ENCODE peak calls at places on chromosomes 11 and 22, in eight cellular contexts. G is HCT116, X is A549, E is H1, A is K562, C is right lobe of liver, K is ovary, L is heart left ventricle. F is an unnamed sample.

GRCh38 chr11:65452806-65453490 is 30.4 kb downstream of the NEAT1 start:
- DNase-seq in G (no peak), X (no peak), E (no peak), A (no peak), C (peak), K (no peak), L (no peak), F (peak)

GRCh38 chr11:104275992-104276391 is 112.0 kb upstream of the PDGFD start:
- DNase-seq in G (no peak), X (no peak), E (no peak), A (no peak), C (no peak), K (no peak), L (no peak), F (no peak)

GRCh38 chr11:94840209-94840608 is 72.1 kb downstream of the AMOTL1 start:
- DNase-seq in G (no peak), X (no peak), E (no peak), A (no peak), C (no peak), K (no peak), L (no peak), F (no peak)

GRCh38 chr11:9653871-9654270 is 10.0 kb upstream of the SWAP70 start:
- DNase-seq in G (no peak), X (no peak), E (no peak), A (no peak), C (no peak), K (no peak), L (no peak), F (no peak)

GRCh38 chr22:22431271-22432220 is 77.0 kb downstream of the ZNF280B start:
- DNase-seq in G (peak), X (peak), E (no peak), A (peak), C (peak), K (peak), L (peak), F (peak)

GRCh38 chr22:22187299-22187698 is 57.3 kb upstream of the VPREB1 start:
- DNase-seq in G (no peak), X (no peak), E (no peak), A (no peak), C (no peak), K (no peak), L (no peak), F (no peak)

GRCh38 chr11:116104480-116105174 is 600.4 kb upstream of the CADM1 start:
- DNase-seq in G (no peak), X (no peak), E (no peak), A (no peak), C (no peak), K (no peak), L (no peak), F (no peak)

GRCh38 chr11:123194308-123195181 is 503 bp downstream of the CLMP start:
- DNase-seq in G (no peak), X (peak), E (no peak), A (no peak), C (no peak), K (peak), L (no peak), F (no peak)

GRCh38 chr22:42932197-42932519 is 75.1 kb upstream of the ARFGAP3 start:
- DNase-seq in G (no peak), X (no peak), E (no peak), A (no peak), C (no peak), K (no peak), L (no peak), F (no peak)

GRCh38 chr11:100354736-100355135 is 332.4 kb upstream of the ARHGAP42 start:
- DNase-seq in G (no peak), X (no peak), E (no peak), A (no peak), C (no peak), K (no peak), L (no peak), F (no peak)

GRCh38 chr22:47121791-47122190 is 359.3 kb downstream of the TBC1D22A start:
- DNase-seq in G (no peak), X (no peak), E (no peak), A (no peak), C (no peak), K (no peak), L (no peak), F (no peak)

GRCh38 chr11:62922189-62922589 is 1.0 kb upstream of the CHRM1 start:
- DNase-seq in G (no peak), X (no peak), E (no peak), A (no peak), C (no peak), K (no peak), L (no peak), F (no peak)

GRCh38 chr11:2302280-2302843 is 549 bp downstream of the TSPAN32 start:
- DNase-seq in G (no peak), X (no peak), E (no peak), A (peak), C (peak), K (no peak), L (no peak), F (no peak)

GRCh38 chr11:36449566-36450390 is 60.3 kb downstream of the TRAF6 start:
- DNase-seq in G (no peak), X (no peak), E (no peak), A (no peak), C (no peak), K (no peak), L (no peak), F (no peak)

GRCh38 chr11:111310088-111310487 is 11.7 kb downstream of the POU2AF3 start:
- DNase-seq in G (no peak), X (no peak), E (no peak), A (no peak), C (no peak), K (no peak), L (no peak), F (no peak)

GRCh38 chr11:71293961-71294782 is 41.8 kb upstream of the SHANK2 start:
- DNase-seq in G (no peak), X (no peak), E (no peak), A (no peak), C (peak), K (no peak), L (no peak), F (no peak)

GRCh38 chr11:112453601-112454577 is 193.2 kb upstream of the PLET1 start:
- DNase-seq in G (peak), X (peak), E (peak), A (peak), C (no peak), K (no peak), L (no peak), F (peak)

GRCh38 chr22:17164392-17165024 is 5.4 kb upstream of the HDHD5 start:
- DNase-seq in G (peak), X (peak), E (no peak), A (peak), C (no peak), K (no peak), L (no peak), F (peak)

GRCh38 chr22:49975543-49976389 is 15.2 kb downstream of the PIM3 start:
- DNase-seq in G (no peak), X (no peak), E (no peak), A (peak), C (no peak), K (peak), L (no peak), F (no peak)

GRCh38 chr22:24208012-24208749 is 26.9 kb downstream of the SUSD2 start:
- DNase-seq in G (peak), X (peak), E (no peak), A (no peak), C (no peak), K (peak), L (peak), F (peak)

GRCh38 chr11:123197711-123198110 is 2.7 kb upstream of the CLMP start:
- DNase-seq in G (no peak), X (no peak), E (no peak), A (no peak), C (no peak), K (no peak), L (no peak), F (peak)

GRCh38 chr11:2507945-2508749 is 63.3 kb downstream of the KCNQ1 start:
- DNase-seq in G (no peak), X (no peak), E (no peak), A (peak), C (no peak), K (no peak), L (no peak), F (peak)

GRCh38 chr22:37566329-37566837 is 6.1 kb downstream of the CDC42EP1 start:
- DNase-seq in G (no peak), X (no peak), E (no peak), A (no peak), C (no peak), K (no peak), L (no peak), F (no peak)

GRCh38 chr11:129247129-129247528 is 55.0 kb upstream of the ARHGAP32 start:
- DNase-seq in G (no peak), X (peak), E (no peak), A (no peak), C (no peak), K (no peak), L (no peak), F (no peak)

GRCh38 chr11:92225563-92226308 is 1.1 kb downstream of the FAT3 start:
- DNase-seq in G (no peak), X (no peak), E (no peak), A (no peak), C (no peak), K (no peak), L (peak), F (no peak)

GRCh38 chr22:22342697-22343602 is 98.4 kb downstream of the VPREB1 start:
- DNase-seq in G (peak), X (peak), E (peak), A (peak), C (peak), K (no peak), L (no peak), F (peak)

GRCh38 chr11:33904128-33904527 is 12.3 kb upstream of the LMO2 start:
- DNase-seq in G (no peak), X (no peak), E (no peak), A (no peak), C (no peak), K (no peak), L (no peak), F (no peak)

GRCh38 chr11:102313225-102313940 is 3.9 kb upstream of the BIRC3 start:
- DNase-seq in G (no peak), X (no peak), E (no peak), A (no peak), C (no peak), K (no peak), L (no peak), F (no peak)

GRCh38 chr11:30706276-30706675 is 120.1 kb upstream of the MPPED2 start:
- DNase-seq in G (no peak), X (no peak), E (no peak), A (no peak), C (no peak), K (no peak), L (no peak), F (no peak)

GRCh38 chr11:63517156-63517555 is 11.3 kb downstream of the LGALS12 start:
- DNase-seq in G (no peak), X (no peak), E (no peak), A (no peak), C (no peak), K (no peak), L (no peak), F (no peak)

GRCh38 chr11:128349650-128350296 is 237.6 kb downstream of the ETS1 start:
- DNase-seq in G (no peak), X (no peak), E (no peak), A (no peak), C (no peak), K (no peak), L (no peak), F (no peak)

DNA sequence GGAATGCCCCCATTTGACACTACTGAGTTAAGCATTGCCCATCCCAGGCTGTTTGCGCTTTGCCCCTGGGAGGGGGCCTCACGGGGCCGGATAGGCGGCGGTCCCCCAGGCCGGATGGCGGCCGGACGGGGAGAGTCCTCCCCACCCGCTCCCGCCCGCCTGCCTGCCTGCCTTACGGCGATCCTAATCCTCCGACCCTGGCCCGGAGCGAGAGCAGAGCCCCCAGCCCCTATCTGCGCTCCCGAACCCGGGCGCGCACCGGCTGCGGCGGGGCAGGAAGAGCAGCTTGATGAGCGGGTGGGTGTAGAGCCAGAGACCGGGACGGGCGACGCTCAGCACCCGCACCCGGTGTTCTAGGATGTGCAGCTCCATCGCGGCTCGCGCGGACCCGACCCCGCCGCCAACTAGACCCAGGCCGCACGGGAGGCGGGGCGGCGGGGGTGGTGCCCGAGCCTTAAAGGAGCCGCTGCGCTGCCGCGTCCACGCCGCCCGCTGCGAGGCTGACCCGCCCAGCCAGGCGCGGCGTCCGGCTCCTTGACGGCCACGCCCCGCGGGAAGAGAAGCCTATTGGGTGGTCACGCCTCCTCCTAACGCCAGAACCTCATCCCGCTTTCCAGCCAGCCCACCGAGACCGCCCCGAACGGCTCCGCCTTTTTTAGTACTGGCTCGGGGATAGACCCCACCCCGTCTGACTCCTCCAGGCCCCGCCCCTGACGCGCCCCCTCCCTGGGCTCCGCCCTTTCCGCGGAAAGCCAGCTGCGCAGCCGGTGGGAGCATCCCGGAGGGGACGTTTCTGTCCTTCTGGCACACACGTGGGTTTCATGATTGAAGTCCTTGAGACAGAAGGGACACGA is at the start of gene CASTOR1:
- DNase-seq in G (peak), X (peak), E (peak), A (peak), C (peak), K (peak), L (peak), F (peak)
- TF ChIP-seq POLR2A in G (no peak), X (peak), E (no peak), A (no peak), C (peak), K (peak), L (peak), F (no peak)

DNA sequence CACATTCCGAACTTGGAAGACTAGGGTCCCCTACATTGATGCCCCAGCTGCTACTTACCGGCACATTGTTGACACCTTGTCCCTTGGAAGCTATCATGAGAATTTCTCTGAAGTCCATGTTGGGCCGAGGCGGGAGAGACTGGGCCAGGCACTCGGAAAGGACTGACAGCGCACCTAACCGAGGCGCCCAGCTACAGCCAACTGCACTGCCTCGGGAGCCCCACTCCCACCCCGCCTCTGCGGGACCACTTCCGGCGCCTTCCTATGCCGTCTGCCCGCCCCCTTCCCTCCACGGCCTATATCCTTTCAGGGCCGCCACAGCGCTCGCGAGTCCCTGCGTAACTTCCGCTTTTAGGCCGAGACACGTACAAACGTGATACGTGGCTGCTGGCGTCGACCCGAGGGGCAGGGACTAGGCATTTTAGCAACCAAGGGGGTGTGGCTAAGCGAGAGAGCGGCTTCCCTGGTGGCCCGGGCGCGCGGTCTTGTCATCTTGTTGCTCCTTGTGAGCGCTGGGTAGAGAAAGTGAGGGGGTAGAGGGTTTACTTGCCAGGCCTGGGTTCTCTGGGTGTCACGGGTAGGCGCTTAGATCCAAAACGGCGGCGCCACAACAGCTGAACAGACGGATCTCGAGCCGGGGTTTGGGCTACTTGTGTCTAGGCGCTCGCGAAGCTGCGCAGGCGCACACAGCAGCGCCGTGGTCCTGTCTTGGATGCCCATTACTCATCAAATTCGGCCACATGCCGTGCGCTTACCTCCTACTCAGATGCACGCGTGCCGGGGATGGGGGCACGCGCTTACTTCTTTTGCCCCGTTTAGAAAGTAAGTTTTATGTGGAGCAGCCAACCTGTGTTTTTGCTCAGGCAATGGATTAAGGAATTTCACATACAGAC is at the start of gene SPTY2D1:
- DNase-seq in G (peak), X (peak), E (peak), A (peak), C (peak), K (peak), L (peak), F (peak)
- TF ChIP-seq POLR2A in G (peak), X (peak), E (peak), A (peak), C (peak), K (peak), L (peak), F (peak)

GRCh38 chr22:21014202-21015050 is 539 bp upstream of the P2RX6 start:
- DNase-seq in G (peak), X (peak), E (peak), A (peak), C (peak), K (peak), L (peak), F (peak)

GRCh38 chr22:21015051-21016006 is at the start of gene P2RX6:
- DNase-seq in G (no peak), X (no peak), E (no peak), A (peak), C (peak), K (no peak), L (no peak), F (no peak)

GRCh38 chr22:21012446-21013407 is 2.2 kb upstream of the P2RX6 start:
- DNase-seq in G (no peak), X (no peak), E (no peak), A (no peak), C (no peak), K (no peak), L (no peak), F (no peak)

GRCh38 chr22:21016644-21017420 is 1.9 kb downstream of the P2RX6 start:
- DNase-seq in G (no peak), X (no peak), E (no peak), A (no peak), C (no peak), K (no peak), L (no peak), F (no peak)

DNA sequence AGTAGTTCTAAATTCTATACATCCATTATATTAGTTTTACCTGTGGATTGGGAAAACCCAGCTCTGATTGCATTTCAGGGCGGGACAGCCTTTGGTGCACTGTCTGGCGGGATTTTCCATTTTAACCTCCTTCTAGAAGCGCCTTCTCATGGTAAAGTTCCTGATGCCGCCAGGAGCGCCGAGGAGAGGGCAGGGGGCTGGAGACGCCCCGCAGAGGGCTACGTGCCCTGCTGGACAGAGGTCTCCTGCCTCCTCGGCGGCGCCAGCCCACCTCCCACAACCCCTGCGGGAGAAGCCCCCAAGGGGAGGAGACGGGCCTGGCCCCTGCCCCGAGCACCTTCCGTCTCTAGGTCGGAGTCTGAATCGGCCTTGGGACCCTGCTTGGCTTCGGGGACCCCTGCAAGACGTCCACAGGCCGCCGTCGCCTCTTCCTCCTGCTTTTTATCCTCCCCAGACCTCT is 1.2 kb upstream of the P2RX6 start:
- DNase-seq in G (no peak), X (no peak), E (no peak), A (no peak), C (no peak), K (no peak), L (no peak), F (no peak)
- TF ChIP-seq POLR2A in G (no peak), X (no peak), E (no peak), A (no peak), C (no peak), K (no peak), L (no peak), F (no peak)

GRCh38 chr22:36386900-36387663 is 685 bp downstream of the MYH9 start:
- DNase-seq in G (no peak), X (no peak), E (no peak), A (no peak), C (peak), K (peak), L (peak), F (no peak)

GRCh38 chr22:36387664-36387913 is 178 bp downstream of the MYH9 start:
- DNase-seq in G (no peak), X (no peak), E (no peak), A (no peak), C (no peak), K (no peak), L (no peak), F (no peak)

GRCh38 chr22:36386351-36386899 is 1.3 kb downstream of the MYH9 start:
- DNase-seq in G (no peak), X (no peak), E (no peak), A (no peak), C (no peak), K (no peak), L (no peak), F (no peak)

GRCh38 chr22:36385491-36386350 is 2.0 kb downstream of the MYH9 start:
- DNase-seq in G (no peak), X (no peak), E (no peak), A (no peak), C (peak), K (no peak), L (no peak), F (no peak)

DNA sequence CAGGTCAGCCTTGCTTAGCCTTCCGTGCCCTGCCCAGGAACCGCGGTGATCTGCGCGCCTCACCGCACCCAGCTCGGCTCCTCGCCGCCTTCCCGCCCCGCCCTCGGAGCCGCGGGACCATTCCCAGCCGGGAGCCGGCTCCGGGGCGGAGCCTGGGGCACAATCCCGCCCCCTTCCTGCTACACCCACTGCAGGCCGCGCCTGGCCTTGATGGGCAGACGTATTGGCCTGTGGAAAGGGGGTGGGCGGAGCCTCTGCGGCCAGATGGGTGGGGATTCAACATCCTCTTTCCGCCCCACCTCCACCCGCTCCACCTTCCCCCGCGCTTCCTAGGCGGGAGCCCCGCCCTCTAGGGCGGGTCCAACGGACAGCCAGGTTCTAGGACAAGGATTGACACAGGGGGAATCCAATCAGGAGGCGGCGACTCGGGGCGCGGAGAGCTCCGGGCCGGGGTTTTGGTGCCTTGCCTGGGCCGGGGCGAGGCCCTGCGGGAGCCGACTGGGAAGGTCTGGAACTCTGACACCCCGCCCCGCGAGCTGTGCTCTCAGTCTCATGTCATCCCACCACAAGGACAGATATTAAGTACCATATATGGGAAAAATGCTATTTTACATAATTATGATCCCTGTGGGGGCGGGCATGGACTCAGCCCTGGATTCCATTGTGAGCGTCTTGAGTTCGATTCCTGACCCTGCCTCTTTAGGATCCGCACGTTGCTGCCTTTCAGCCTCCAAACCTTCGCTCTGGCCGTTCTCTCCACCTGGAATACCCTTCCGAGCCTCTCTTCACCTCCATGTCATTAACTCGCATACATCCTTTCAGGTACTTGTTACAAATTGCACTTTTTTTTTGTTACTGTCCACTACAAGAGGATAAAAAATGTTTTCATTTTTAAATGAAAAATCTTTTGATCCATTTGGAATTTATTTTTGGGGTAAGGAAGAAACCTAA is at the start of gene MYH9:
- DNase-seq in G (peak), X (peak), E (peak), A (peak), C (peak), K (peak), L (peak), F (peak)
- TF ChIP-seq POLR2A in G (peak), X (peak), E (peak), A (peak), C (peak), K (peak), L (peak), F (peak)